ENCODE peak calls at places on chromosomes 7 and 10, in eight cellular contexts. Z is BE2C; K is IMR-90; G is spleen; R is heart left ventricle; H is adrenal gland; F is iPS DF 6.9; I is CD8-positive, alpha-beta memory T cell. V is an unnamed sample.

GRCh38 chr7:77182261-77182660 is 17.4 kb downstream of the FGL2 start:
- DNase-seq in Z (no peak), R (no peak), F (no peak), K (no peak), I (no peak), G (no peak), H (no peak), V (no peak)

GRCh38 chr7:150978136-150978789 is at the start of gene KCNH2:
- DNase-seq in F (no peak), I (peak; percentile 30), G (no peak), K (no peak), R (peak; percentile 86), H (no peak), Z (peak; percentile 89), V (no peak)

GRCh38 chr10:1381339-1381738 is 325.2 kb downstream of the WDR37 start:
- DNase-seq in R (no peak), K (no peak), I (no peak), G (no peak), H (no peak), F (no peak), Z (no peak), V (no peak)

GRCh38 chr10:132498562-132499366 is 38.8 kb upstream of the INPP5A start:
- DNase-seq in K (no peak), R (no peak), H (no peak), I (no peak), Z (no peak), F (no peak), G (peak; percentile 28), V (no peak)

GRCh38 chr10:9297580-9297979 is 1243.1 kb downstream of the GATA3 start:
- DNase-seq in G (no peak), R (no peak), I (no peak), H (no peak), Z (peak; percentile 35), K (no peak), F (no peak), V (no peak)

GRCh38 chr7:154832557-154833138 is 170.3 kb downstream of the PAXIP1 start:
- DNase-seq in Z (peak; percentile 57), R (no peak), K (no peak), I (no peak), G (no peak), F (no peak), H (peak; percentile 19), V (no peak)

GRCh38 chr7:155685070-155685790 is 40.8 kb downstream of the RBM33 start:
- DNase-seq in I (peak; percentile 16), R (no peak), H (no peak), K (no peak), G (no peak), F (no peak), Z (no peak), V (no peak)

GRCh38 chr10:2888403-2889004 is 178.8 kb upstream of the PFKP start:
- DNase-seq in G (no peak), F (no peak), R (no peak), I (no peak), Z (no peak), K (no peak), H (no peak), V (no peak)

GRCh38 chr10:3136763-3137611 is 35.6 kb downstream of the PITRM1 start:
- DNase-seq in H (no peak), F (no peak), Z (no peak), K (peak; percentile 37), G (peak; percentile 44), R (peak; percentile 84), I (no peak), V (peak; percentile 90)

GRCh38 chr7:151340794-151341356 is 737 bp upstream of the NUB1 start:
- DNase-seq in Z (no peak), F (no peak), R (no peak), H (no peak), G (no peak), I (no peak), K (no peak), V (no peak)

GRCh38 chr7:106916689-106917088 is 51.6 kb downstream of the PIK3CG start:
- DNase-seq in G (no peak), H (no peak), R (no peak), K (peak; percentile 15), Z (no peak), F (no peak), I (no peak), V (no peak)

GRCh38 chr7:98286093-98286525 is 4.6 kb downstream of the BRI3 start:
- DNase-seq in Z (no peak), K (peak; percentile 55), H (peak; percentile 92), R (peak; percentile 82), F (no peak), I (no peak), G (peak; percentile 83), V (peak; percentile 92)
- H3K4me1 ChIP-seq in Z (peaks cover 7% of the 10 kb centered on the region), K (peaks cover 37% of the 10 kb centered on the region), H (peaks cover 66% of the 10 kb centered on the region), R (peaks cover 38% of the 10 kb centered on the region), F (peaks cover 16% of the 10 kb centered on the region), I (peaks cover 32% of the 10 kb centered on the region), G (peaks cover 54% of the 10 kb centered on the region), V (no peaks in the 10 kb centered on the region)

DNA sequence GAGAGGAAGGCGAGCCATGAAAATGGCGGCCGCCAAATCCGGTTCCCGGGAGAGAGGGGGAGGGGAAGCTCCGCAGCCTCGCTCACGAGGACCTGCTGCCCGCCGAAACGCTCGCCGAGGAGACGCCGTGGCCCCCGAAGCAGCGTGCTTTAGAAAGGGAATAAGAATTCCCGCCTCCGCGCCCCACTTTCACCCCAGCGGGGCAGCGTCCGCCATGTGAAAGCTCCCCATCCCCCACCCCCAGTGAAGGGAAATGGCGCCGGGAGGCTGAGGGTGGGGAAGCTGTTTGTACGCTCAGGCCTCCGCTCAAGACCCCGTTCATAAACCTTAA is 468 bp downstream of the HNRNPA2B1 start:
- DNase-seq in K (no peak), F (no peak), I (peak; percentile 84), G (peak; percentile 93), Z (peak; percentile 72), H (peak; percentile 81), R (peak; percentile 79), V (no peak)
- H3K4me1 ChIP-seq in K (peaks cover 2% of the 10 kb centered on the region), F (no peaks in the 10 kb centered on the region), I (peaks cover 38% of the 10 kb centered on the region), G (peaks cover 45% of the 10 kb centered on the region), Z (peaks cover 9% of the 10 kb centered on the region), H (peaks cover 54% of the 10 kb centered on the region), R (peaks cover 15% of the 10 kb centered on the region), V (peaks cover 54% of the 10 kb centered on the region)

DNA sequence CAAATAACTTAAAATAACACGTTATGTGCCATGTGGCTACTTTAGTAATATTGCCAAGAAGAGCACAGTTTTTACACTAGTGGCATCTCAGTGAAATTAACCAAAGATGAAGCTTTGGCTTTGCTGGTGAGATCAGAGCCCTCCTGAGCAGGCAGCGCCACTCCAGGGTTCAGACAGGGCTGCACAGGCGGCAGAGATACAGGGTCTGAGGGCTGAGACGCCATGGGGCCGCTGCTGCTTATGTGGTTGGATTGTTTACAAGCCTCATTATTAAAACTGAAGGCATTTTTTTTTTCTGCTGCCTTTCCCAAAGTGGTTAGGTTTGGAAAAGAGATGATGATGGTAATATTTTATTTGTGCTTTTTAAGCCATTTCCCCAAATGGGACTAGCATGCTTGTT is 68.8 kb upstream of the DNAJB6 start:
- DNase-seq in F (no peak), K (no peak), R (no peak), G (no peak), H (no peak), Z (no peak), I (no peak), V (no peak)
- H3K4me1 ChIP-seq in F (no peaks in the 10 kb centered on the region), K (peaks cover 14% of the 10 kb centered on the region), R (no peaks in the 10 kb centered on the region), G (no peaks in the 10 kb centered on the region), H (peaks cover 19% of the 10 kb centered on the region), Z (peaks cover 8% of the 10 kb centered on the region), I (no peaks in the 10 kb centered on the region), V (peaks cover 15% of the 10 kb centered on the region)

GRCh38 chr10:128026620-128027281 is 99.5 kb downstream of the MKI67 start:
- DNase-seq in K (no peak), R (no peak), F (no peak), H (no peak), I (no peak), G (no peak), Z (no peak), V (no peak)
- H3K4me1 ChIP-seq in K (no peaks in the 10 kb centered on the region), R (peaks cover 3% of the 10 kb centered on the region), F (no peaks in the 10 kb centered on the region), H (peaks cover 17% of the 10 kb centered on the region), I (no peaks in the 10 kb centered on the region), G (no peaks in the 10 kb centered on the region), Z (no peaks in the 10 kb centered on the region), V (no peaks in the 10 kb centered on the region)

GRCh38 chr10:72261323-72262018 is 12.3 kb upstream of the DDIT4 start:
- DNase-seq in R (no peak), G (no peak), Z (peak; percentile 53), F (no peak), I (no peak), K (no peak), H (peak; percentile 45), V (no peak)
- H3K4me1 ChIP-seq in R (peaks cover 13% of the 10 kb centered on the region), G (peaks cover 46% of the 10 kb centered on the region), Z (peaks cover 24% of the 10 kb centered on the region), F (peaks cover 6% of the 10 kb centered on the region), I (peaks cover 80% of the 10 kb centered on the region), K (peaks cover 23% of the 10 kb centered on the region), H (peaks cover 44% of the 10 kb centered on the region), V (peaks cover 5% of the 10 kb centered on the region)

V was measured in right atrium auricular region.